ENCODE peak calls at places on chromosomes 13 and 19, in nine cellular contexts. Q is keratinocyte, T is psoas muscle, U is fibroblast of lung, X is colonic mucosa, F is SK-N-SH, H is PC-3, P is body of pancreas, Y is upper lobe of right lung. I is an unnamed sample. For H3K27me3, the result is how much of the 10 kb centered on the place peaks cover.

GRCh38 chr13:54034047-54034446 is 1005.4 kb downstream of the OLFM4 start:
- DNase-seq in Q (no peak), T (no peak), U (no peak), X (no peak), F (no peak), H (no peak), P (no peak), Y (no peak), I (no peak)

GRCh38 chr19:30719991-30720329 is 347.8 kb downstream of the ZNF536 start:
- DNase-seq in Q (no peak), T (peak), U (no peak), X (no peak), F (peak), H (no peak), P (peak), Y (no peak), I (no peak)

GRCh38 chr19:43534811-43535761 is 2.1 kb downstream of the ZNF575 start:
- DNase-seq in Q (no peak), T (peak), U (peak), X (peak), F (peak), H (peak), P (peak), Y (peak), I (no peak)

GRCh38 chr19:16836115-16836905 is 7.1 kb downstream of the SIN3B start:
- DNase-seq in Q (no peak), T (no peak), U (peak), X (no peak), F (no peak), H (no peak), P (peak), Y (no peak), I (no peak)

GRCh38 chr13:20160346-20161274 is at the start of gene GJA3:
- DNase-seq in Q (no peak), T (no peak), U (peak), X (no peak), F (peak), H (peak), P (peak), Y (no peak), I (no peak)

GRCh38 chr13:77168232-77168631 is 141.3 kb upstream of the FBXL3 start:
- DNase-seq in Q (no peak), T (no peak), U (no peak), X (peak), F (no peak), H (peak), P (no peak), Y (no peak), I (no peak)

GRCh38 chr13:59354665-59355064 is 809.1 kb downstream of the DIAPH3 start:
- DNase-seq in Q (no peak), T (no peak), U (no peak), X (no peak), F (no peak), H (no peak), P (no peak), Y (no peak), I (no peak)

GRCh38 chr13:96772426-96772825 is 221.8 kb downstream of the OXGR1 start:
- DNase-seq in Q (no peak), T (no peak), U (no peak), X (no peak), F (no peak), H (peak), P (no peak), Y (no peak), I (no peak)

GRCh38 chr19:17333611-17334413 is 843 bp downstream of the ANO8 start:
- DNase-seq in Q (no peak), T (no peak), U (peak), X (no peak), F (no peak), H (peak), P (peak), Y (no peak), I (no peak)

GRCh38 chr13:66952507-66952906 is 277.6 kb downstream of the PCDH9 start:
- DNase-seq in Q (no peak), T (no peak), U (no peak), X (no peak), F (no peak), H (no peak), P (no peak), Y (no peak), I (no peak)
- TF ChIP-seq CTCF in Q (no peak), T (no peak), U (no peak), X (no peak), F (no peak), H (no peak), P (no peak), Y (no peak), I (no peak)

GRCh38 chr19:1447944-1448343 is 2.0 kb upstream of the APC2 start:
- DNase-seq in Q (no peak), T (no peak), U (no peak), X (no peak), F (no peak), H (no peak), P (no peak), Y (no peak), I (no peak)

GRCh38 chr19:1446713-1447564 is 3.0 kb upstream of the APC2 start:
- DNase-seq in Q (no peak), T (no peak), U (no peak), X (no peak), F (peak), H (no peak), P (no peak), Y (no peak), I (no peak)

GRCh38 chr19:1445185-1445931 is 4.6 kb upstream of the APC2 start:
- DNase-seq in Q (no peak), T (peak), U (no peak), X (peak), F (peak), H (peak), P (peak), Y (peak), I (no peak)

GRCh38 chr19:1447565-1447903 is 2.4 kb upstream of the APC2 start:
- DNase-seq in Q (no peak), T (no peak), U (no peak), X (no peak), F (no peak), H (no peak), P (no peak), Y (no peak), I (no peak)

GRCh38 chr19:1445932-1446712 is 3.8 kb upstream of the APC2 start:
- DNase-seq in Q (no peak), T (no peak), U (no peak), X (no peak), F (peak), H (peak), P (no peak), Y (no peak), I (no peak)
- H3K27me3 ChIP-seq in Q (half or more), T (half or more), U (under half), X (half or more), F (under half), H (under half), P (under half), Y (half or more), I (under half)

DNA sequence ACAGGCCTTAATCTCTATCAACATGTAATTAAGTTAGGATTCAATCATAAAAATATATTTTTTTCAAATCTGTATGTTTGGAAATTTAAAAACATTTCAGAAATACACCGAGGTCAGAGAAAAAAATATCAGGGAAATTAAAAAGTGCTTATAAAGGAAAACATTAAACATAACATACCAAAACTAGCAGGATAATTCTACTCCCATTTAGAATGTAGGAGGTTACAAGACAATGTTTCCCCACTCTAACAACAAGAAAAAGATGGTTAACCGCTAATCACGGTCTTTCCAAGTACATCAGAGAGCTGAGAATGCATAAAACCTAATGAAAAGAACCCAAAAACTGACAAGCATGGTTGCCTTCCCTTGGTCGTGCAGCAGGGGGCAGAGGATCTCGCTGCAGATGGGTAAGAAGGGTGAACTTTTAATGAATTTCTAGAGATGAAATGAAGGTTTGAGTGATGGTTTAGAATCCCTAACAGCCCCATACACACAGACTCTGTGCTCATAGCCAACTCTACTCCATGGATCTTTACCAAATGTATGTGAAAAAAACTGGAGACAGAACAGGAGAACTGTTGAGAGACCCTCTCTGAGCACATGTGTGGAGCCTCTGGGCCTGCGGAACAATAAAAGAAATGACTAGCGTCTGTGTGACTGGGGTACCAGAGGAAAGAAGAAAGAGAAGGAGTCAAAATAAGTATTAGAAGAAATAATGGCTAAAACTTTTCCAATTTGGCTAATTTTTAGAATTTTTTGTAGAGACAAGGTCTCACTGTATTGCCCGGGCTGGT is 51.3 kb upstream of the LSM14A start:
- DNase-seq in Q (no peak), T (no peak), U (peak), X (peak), F (peak), H (peak), P (peak), Y (no peak), I (no peak)
- TF ChIP-seq CTCF in Q (peak), T (peak), U (peak), X (peak), F (peak), H (peak), P (peak), Y (peak), I (peak)

DNA sequence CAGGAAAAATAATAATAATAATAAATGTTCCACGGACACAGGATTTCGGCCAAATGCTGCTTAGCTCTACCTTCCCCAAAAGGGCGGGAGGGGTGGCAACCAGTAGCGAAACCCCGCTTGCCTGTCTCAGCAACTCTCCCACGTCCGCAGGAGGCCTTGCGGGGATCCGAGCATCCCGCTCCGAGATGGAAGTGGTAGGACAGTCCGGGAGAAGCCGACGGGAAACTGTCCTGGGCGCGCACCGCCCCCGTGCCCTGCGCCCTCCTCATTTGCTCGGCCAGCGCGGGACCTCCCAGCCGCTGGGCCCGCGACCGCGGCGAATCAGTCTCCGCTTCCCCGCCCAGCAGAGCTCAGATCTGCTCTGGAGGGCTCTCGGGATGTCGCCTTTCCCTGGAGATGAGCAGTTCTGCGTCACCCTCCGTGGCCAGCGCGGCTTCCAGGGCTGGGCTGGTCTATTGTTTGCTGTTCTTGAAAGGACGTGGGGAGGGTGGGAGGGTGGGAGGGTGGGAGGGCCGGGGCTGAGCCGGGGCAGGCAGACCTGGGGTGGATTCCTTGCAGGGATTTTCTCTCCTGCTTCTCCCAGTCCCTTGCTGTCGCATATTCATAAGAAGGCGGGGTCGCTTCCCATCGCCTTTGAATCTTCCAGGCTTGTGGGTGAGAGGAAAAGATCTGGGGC is 48.8 kb upstream of the PABPC3 start:
- DNase-seq in Q (no peak), T (no peak), U (peak), X (no peak), F (peak), H (no peak), P (no peak), Y (no peak), I (no peak)
- H3K27me3 ChIP-seq in Q (under half), T (under half), U (under half), X (under half), F (under half), H (half or more), P (under half), Y (half or more), I (under half)